ENCODE peak calls at places on chromosomes 2 and 18, in four cellular contexts. P is A549, J is K562, H is GM12878. T is an unnamed sample.
A peak's percentile ranks its signal among the peaks of the same experiment; 100 is the strongest.

GRCh38 chr18:31424383-31424988 is 23.1 kb upstream of the DSG3 start:
- DNase-seq in P (peak; percentile 42), J (peak; percentile 40), H (no peak), T (peak; percentile 20)

GRCh38 chr2:96326990-96327820 is 2.1 kb downstream of the ITPRIPL1 start:
- DNase-seq in P (no peak), J (no peak), H (no peak), T (no peak)

GRCh38 chr2:95266781-95267430 is 7.3 kb upstream of the PROM2 start:
- DNase-seq in P (no peak), J (no peak), H (no peak), T (no peak)

GRCh38 chr18:73414598-73414997 is 546.8 kb upstream of the NETO1 start:
- DNase-seq in P (no peak), J (no peak), H (no peak), T (peak; percentile 44)

GRCh38 chr2:241507430-241508239 is 749 bp downstream of the STK25 start:
- DNase-seq in P (peak; percentile 58), J (peak; percentile 50), H (no peak), T (peak; percentile 33)

GRCh38 chr2:170362313-170362795 is 184.4 kb downstream of the MYO3B start:
- DNase-seq in P (no peak), J (no peak), H (no peak), T (no peak)

GRCh38 chr18:46555724-46556123 is 101.3 kb downstream of the LOXHD1 start:
- DNase-seq in P (peak; percentile 49), J (peak; percentile 57), H (no peak), T (peak; percentile 3)

GRCh38 chr18:7567487-7568425 is 640 bp downstream of the PTPRM start:
- DNase-seq in P (peak; percentile 51), J (no peak), H (no peak), T (peak; percentile 64)

GRCh38 chr2:160465406-160465805 is 28.2 kb downstream of the RBMS1 start:
- DNase-seq in P (no peak), J (no peak), H (no peak), T (no peak)

GRCh38 chr2:223166215-223166493 is 114.2 kb downstream of the KCNE4 start:
- DNase-seq in P (no peak), J (no peak), H (no peak), T (no peak)

GRCh38 chr2:136116111-136116812 is 1.7 kb downstream of the CXCR4 start:
- DNase-seq in P (peak; percentile 17), J (peak; percentile 15), H (no peak), T (no peak)

GRCh38 chr18:67634631-67635338 is 118.3 kb upstream of the DSEL start:
- DNase-seq in P (no peak), J (no peak), H (no peak), T (no peak)

GRCh38 chr2:16487686-16488085 is 177.9 kb downstream of the CYRIA start:
- DNase-seq in P (peak; percentile 50), J (no peak), H (no peak), T (peak; percentile 13)

GRCh38 chr2:212984129-212984528 is 167.3 kb downstream of the IKZF2 start:
- DNase-seq in P (no peak), J (no peak), H (no peak), T (no peak)

GRCh38 chr2:220510668-220511067 is 883.2 kb downstream of the SLC4A3 start:
- DNase-seq in P (no peak), J (no peak), H (no peak), T (peak; percentile 56)

GRCh38 chr2:113977660-113978523 is 88.0 kb downstream of the ACTR3 start:
- DNase-seq in P (no peak), J (no peak), H (no peak), T (peak; percentile 72)

GRCh38 chr2:133287709-133288108 is 280.6 kb downstream of the NCKAP5 start:
- DNase-seq in P (no peak), J (no peak), H (no peak), T (peak; percentile 96)

GRCh38 chr2:172148246-172148645 is 45.5 kb upstream of the DLX2 start:
- DNase-seq in P (no peak), J (no peak), H (no peak), T (no peak)

GRCh38 chr18:73947180-73947989 is 200.2 kb downstream of the FBXO15 start:
- DNase-seq in P (no peak), J (no peak), H (no peak), T (peak; percentile 19)

DNA sequence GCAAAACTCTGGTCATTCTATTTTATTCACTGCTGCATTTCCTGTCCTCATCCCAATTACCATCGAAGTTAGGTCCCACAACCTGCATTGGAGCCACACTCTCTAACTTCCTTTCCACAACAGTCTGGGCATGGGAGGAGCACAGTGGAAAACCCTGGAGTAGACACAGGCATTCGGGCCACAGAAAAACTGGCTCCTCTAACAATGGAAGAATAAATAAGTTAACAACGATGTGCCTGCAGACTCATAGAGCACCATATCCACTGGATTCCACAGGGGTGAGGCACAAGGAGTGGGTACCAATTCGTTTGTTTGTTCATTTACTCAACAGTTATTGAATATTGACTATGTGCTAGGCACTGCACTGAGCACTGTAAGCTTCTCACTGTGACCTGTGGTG is 154.1 kb upstream of the PGAP1 start:
- DNase-seq in P (no peak), J (no peak), H (no peak), T (no peak)
- TF ChIP-seq SMC3 in P (no peak), J (no peak), H (no peak), T (no peak)

DNA sequence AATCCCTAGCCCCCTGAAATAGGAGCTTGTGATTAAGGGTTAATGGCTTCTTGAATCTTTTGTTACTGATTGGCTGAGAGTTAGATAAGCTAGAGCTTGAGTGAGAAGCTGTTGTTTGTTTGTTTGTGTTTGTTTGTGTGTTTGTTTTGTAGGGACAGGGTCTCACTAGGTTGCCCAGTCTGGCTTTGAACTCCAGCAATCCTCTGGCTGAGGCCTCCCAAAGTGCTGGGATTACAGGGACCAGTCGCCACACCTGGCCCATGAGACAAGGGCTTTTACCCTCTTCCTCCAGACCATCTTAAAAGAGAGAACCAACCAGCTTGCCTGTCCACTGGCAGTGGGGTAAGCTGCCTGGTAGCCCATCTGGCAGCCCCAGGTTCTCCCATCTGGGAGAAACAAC is 58.1 kb downstream of the SH2D6 start:
- DNase-seq in P (no peak), J (no peak), H (no peak), T (no peak)
- TF ChIP-seq ELK1 in P (no peak), J (no peak), H (no peak), T (no peak)

DNA sequence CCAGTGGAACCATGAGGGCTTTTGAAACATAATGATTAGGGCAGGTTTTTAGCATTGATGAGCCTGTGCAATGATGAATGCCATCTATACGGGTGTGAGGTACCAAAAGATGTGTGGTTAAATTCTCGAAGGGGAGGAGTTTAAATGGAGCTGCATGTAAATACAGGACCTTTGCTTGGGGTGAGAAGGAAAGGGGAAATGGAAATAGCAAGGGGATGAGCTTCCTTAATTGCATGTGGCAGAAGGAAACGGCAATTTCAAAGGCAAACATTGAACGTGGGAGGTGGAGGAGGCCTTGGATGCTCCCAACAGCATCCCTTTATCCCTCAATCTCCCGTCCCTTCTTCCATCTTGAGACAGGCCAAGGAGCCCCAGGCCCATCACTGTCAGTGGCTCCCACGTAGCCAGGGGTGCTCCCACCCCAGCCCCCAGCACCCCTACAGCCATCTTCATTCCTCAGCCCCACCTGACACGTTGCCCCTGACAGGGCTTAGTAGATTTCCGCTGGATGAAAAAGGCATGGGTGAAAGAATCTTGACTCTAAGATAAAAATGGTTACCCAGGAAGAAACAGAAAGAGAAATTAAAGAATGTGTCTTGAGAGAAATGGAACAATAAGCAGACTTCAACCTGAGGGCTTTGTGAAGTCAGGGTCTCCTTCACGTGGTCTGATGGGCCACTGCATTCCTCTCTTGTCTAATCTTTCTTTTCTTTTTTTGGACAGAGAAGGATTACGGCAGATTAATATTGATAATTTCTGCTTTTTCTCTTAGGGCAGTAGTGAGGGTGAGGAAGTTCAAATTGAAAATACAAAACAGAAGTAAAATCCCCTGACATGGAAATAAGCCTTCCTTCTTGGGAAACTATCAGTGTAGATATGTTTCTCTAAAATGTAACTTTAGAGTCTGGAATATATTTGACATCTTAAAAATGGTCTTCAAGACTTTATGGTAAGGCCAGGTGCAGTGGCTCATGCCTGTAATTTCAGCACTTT is 32.6 kb downstream of the INPP5D start:
- DNase-seq in P (no peak), J (no peak), H (no peak), T (no peak)
- TF ChIP-seq SMC3 in P (no peak), J (no peak), H (no peak), T (no peak)

GRCh38 chr18:51385270-51385669 is 187.8 kb upstream of the MEX3C start:
- DNase-seq in P (no peak), J (no peak), H (no peak), T (no peak)

GRCh38 chr18:51391731-51392130 is 194.2 kb upstream of the MEX3C start:
- DNase-seq in P (no peak), J (no peak), H (no peak), T (no peak)

GRCh38 chr18:51391215-51391614 is 193.7 kb upstream of the MEX3C start:
- DNase-seq in P (no peak), J (no peak), H (no peak), T (no peak)

DNA sequence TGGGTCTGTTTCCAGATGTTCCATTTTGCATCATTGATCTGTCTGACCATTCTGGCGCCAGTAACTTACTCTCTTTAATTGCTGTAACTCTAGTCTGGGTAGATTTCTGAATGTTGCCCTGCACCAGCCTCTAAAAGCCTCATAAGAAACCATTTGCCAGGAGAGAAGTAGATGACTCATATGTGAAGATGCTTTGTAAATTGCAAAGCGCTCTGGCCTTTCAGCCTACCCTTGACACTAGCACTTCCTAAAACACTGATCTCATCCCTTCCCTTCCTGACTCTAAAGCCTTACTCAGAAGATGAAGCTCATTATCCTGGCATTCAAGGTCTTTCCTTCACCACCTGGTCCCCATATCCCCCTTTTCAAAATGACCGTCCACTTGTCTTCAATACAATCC is 193.2 kb upstream of the MEX3C start:
- DNase-seq in P (peak; percentile 3), J (no peak), H (no peak), T (no peak)
- TF ChIP-seq ELK1 in P (no peak), J (no peak), H (no peak), T (no peak)

DNA sequence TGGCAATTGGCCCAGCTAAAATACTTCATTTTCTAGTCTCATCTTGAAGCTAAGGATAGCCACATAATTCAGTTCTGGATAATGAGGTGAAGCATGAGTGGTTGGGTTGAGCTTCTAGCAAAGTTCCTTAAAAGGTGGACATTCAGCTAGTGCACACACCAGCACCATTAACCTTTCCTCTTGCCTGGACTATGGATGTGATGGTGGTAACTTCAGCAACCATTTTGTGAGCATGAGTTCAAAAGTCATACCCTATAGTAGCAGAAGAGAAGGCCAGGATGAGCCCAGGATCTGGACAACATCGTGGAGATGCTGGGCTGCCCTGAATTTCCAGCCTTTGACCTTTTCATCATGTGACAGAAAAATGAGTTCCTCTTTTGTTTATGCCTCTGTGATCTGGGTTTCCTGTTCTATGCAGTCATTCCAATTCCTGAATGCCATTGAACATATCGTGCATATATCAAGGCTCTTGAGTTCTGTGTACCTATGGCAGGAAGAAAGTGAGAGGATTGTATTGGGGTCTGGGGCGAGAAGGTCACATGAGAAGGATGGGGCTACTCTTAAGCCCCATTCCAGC is 68.2 kb upstream of the HAAO start:
- DNase-seq in P (no peak), J (no peak), H (no peak), T (no peak)
- TF ChIP-seq SMC3 in P (no peak), J (no peak), H (no peak), T (no peak)

GRCh38 chr2:28392297-28393114 is at the start of gene FOSL2:
- DNase-seq in P (peak; percentile 100), J (peak; percentile 93), H (peak; percentile 87), T (peak; percentile 100)

GRCh38 chr2:28394331-28394877 is 1.7 kb downstream of the FOSL2 start:
- DNase-seq in P (peak; percentile 44), J (no peak), H (no peak), T (peak; percentile 71)

GRCh38 chr2:28394997-28395333 is 2.3 kb downstream of the FOSL2 start:
- DNase-seq in P (no peak), J (no peak), H (no peak), T (no peak)

GRCh38 chr2:28391564-28392296 is 928 bp upstream of the FOSL2 start:
- DNase-seq in P (peak; percentile 96), J (peak; percentile 67), H (no peak), T (peak; percentile 79)

GRCh38 chr2:28393115-28393836 is 618 bp downstream of the FOSL2 start:
- DNase-seq in P (peak; percentile 63), J (peak; percentile 60), H (no peak), T (peak; percentile 68)
- TF ChIP-seq ELK1 in P (no peak), J (no peak), H (no peak), T (no peak)